ENCODE peak calls at places on chromosomes 7 and 10, in four cellular contexts. M is right atrium auricular region, N is ovary, V is GM12864. F is an unnamed sample.

GRCh38 chr10:50917486-50917885 is 32.1 kb upstream of the A1CF start:
- DNase-seq in N (no peak), V (no peak), M (no peak), F (peak; percentile 70)

GRCh38 chr10:67697646-67698245 is 1.8 kb upstream of the CTNNA3 start:
- DNase-seq in M (no peak), N (no peak), V (peak; percentile 33), F (peak; percentile 57)

GRCh38 chr7:55969391-55969790 is 5.0 kb downstream of the NIPSNAP2 start:
- DNase-seq in M (no peak), V (no peak), N (no peak), F (no peak)

GRCh38 chr7:140654109-140654387 is 13.4 kb upstream of the DENND2A start:
- DNase-seq in V (no peak), N (no peak), M (no peak), F (no peak)

GRCh38 chr10:113550365-113550764 is 2.5 kb upstream of the HABP2 start:
- DNase-seq in N (no peak), M (no peak), V (no peak), F (peak; percentile 94)

GRCh38 chr10:87658383-87658795 is 1.3 kb upstream of the PAPSS2 start:
- DNase-seq in M (no peak), N (no peak), V (no peak), F (peak; percentile 23)

GRCh38 chr10:44968101-44968886 is 8.7 kb downstream of the RASSF4 start:
- DNase-seq in N (no peak), M (peak; percentile 89), V (no peak), F (no peak)

GRCh38 chr7:6026011-6026819 is 5.0 kb upstream of the ANKRD61 start:
- DNase-seq in N (no peak), V (no peak), M (peak; percentile 72), F (peak; percentile 46)

GRCh38 chr10:74145133-74145532 is 5.5 kb downstream of the AP3M1 start:
- DNase-seq in V (no peak), N (no peak), M (no peak), F (no peak)

GRCh38 chr7:111266613-111267012 is 175.7 kb downstream of the LRRN3 start:
- DNase-seq in V (no peak), N (no peak), M (no peak), F (peak; percentile 13)

GRCh38 chr10:78691301-78692030 is 377.3 kb upstream of the ZMIZ1 start:
- DNase-seq in M (peak; percentile 52), N (no peak), V (no peak), F (no peak)

GRCh38 chr10:84039957-84040356 is 99.4 kb upstream of the GHITM start:
- DNase-seq in M (no peak), V (no peak), N (no peak), F (no peak)

GRCh38 chr10:127292888-127293287 is 96.5 kb upstream of the INSYN2A start:
- DNase-seq in V (no peak), M (no peak), N (no peak), F (no peak)

GRCh38 chr10:77613476-77614130 is 24.0 kb downstream of the KCNMA1 start:
- DNase-seq in N (no peak), V (no peak), M (no peak), F (peak; percentile 37)

GRCh38 chr10:97399843-97400545 is 1.1 kb downstream of the RRP12 start:
- DNase-seq in N (no peak), M (no peak), V (no peak), F (peak; percentile 89)

GRCh38 chr10:93579089-93579488 is 12.6 kb downstream of the FFAR4 start:
- DNase-seq in N (no peak), V (no peak), M (no peak), F (peak; percentile 88)

GRCh38 chr7:24659505-24659904 is 86.3 kb downstream of the PALS2 start:
- DNase-seq in N (no peak), V (peak; percentile 13), M (no peak), F (no peak)

GRCh38 chr7:79055722-79056415 is 397.6 kb downstream of the MAGI2 start:
- DNase-seq in N (peak; percentile 78), V (no peak), M (no peak), F (peak; percentile 87)

GRCh38 chr10:17375936-17376584 is 78.3 kb downstream of the ST8SIA6 start:
- DNase-seq in M (no peak), N (no peak), V (no peak), F (no peak)

GRCh38 chr10:28331821-28332220 is 29.0 kb upstream of the MPP7 start:
- DNase-seq in M (no peak), V (no peak), N (no peak), F (peak; percentile 66)

GRCh38 chr10:117752103-117752502 is 209.6 kb downstream of the EMX2 start:
- DNase-seq in M (peak; percentile 21), N (no peak), V (no peak), F (no peak)

GRCh38 chr7:1894313-1894900 is 224.3 kb downstream of the ELFN1 start:
- DNase-seq in N (no peak), V (no peak), M (no peak), F (no peak)

GRCh38 chr10:30935078-30935477 is 96.6 kb downstream of the ZNF438 start:
- DNase-seq in M (no peak), N (no peak), V (no peak), F (peak; percentile 4)

GRCh38 chr7:14505906-14506305 is 396.6 kb downstream of the DGKB start:
- DNase-seq in M (no peak), V (no peak), N (no peak), F (no peak)

GRCh38 chr7:41451826-41452225 is 251.1 kb downstream of the INHBA start:
- DNase-seq in V (no peak), M (no peak), N (no peak), F (peak; percentile 65)

GRCh38 chr10:82643601-82644000 is 768.6 kb downstream of the NRG3 start:
- DNase-seq in M (no peak), N (no peak), V (no peak), F (no peak)

GRCh38 chr10:62818426-62819011 is 2.4 kb upstream of the EGR2 start:
- DNase-seq in M (no peak), V (no peak), N (peak; percentile 45), F (no peak)

GRCh38 chr10:116697816-116698215 is 44.5 kb downstream of the HSPA12A start:
- DNase-seq in N (no peak), M (no peak), V (no peak), F (no peak)

GRCh38 chr7:36490335-36490940 is 100.8 kb downstream of the ANLN start:
- DNase-seq in V (no peak), N (no peak), M (no peak), F (no peak)

GRCh38 chr10:125148021-125148439 is 12.3 kb downstream of the CTBP2 start:
- DNase-seq in M (peak; percentile 75), N (peak; percentile 63), V (no peak), F (no peak)

GRCh38 chr10:29784175-29784773 is 149.5 kb upstream of the SVIL start:
- DNase-seq in M (peak; percentile 83), V (no peak), N (peak; percentile 55), F (peak; percentile 100)

GRCh38 chr7:34748244-34749039 is 90.4 kb downstream of the NPSR1 start:
- DNase-seq in N (peak; percentile 31), M (peak; percentile 72), V (no peak), F (peak; percentile 64)

GRCh38 chr7:123410273-123410928 is 124.0 kb downstream of the IQUB start:
- DNase-seq in N (peak; percentile 44), V (no peak), M (no peak), F (peak; percentile 33)

GRCh38 chr7:727806-728460 is 852 bp upstream of the PRKAR1B start:
- DNase-seq in V (no peak), N (peak; percentile 9), M (no peak), F (no peak)

GRCh38 chr7:134347567-134347966 is 30.8 kb upstream of the SLC35B4 start:
- DNase-seq in M (no peak), N (no peak), V (no peak), F (no peak)
- TF ChIP-seq CTCF in M (no peak), N (no peak), V (no peak), F (no peak)

GRCh38 chr7:16913643-16914042 is 31.9 kb upstream of the AGR3 start:
- DNase-seq in V (no peak), M (no peak), N (no peak), F (no peak)

GRCh38 chr7:16915405-16915804 is 33.6 kb upstream of the AGR3 start:
- DNase-seq in M (no peak), V (no peak), N (no peak), F (peak; percentile 98)

GRCh38 chr7:16916111-16916639 is 34.4 kb upstream of the AGR3 start:
- DNase-seq in V (no peak), N (no peak), M (no peak), F (peak; percentile 91)

GRCh38 chr7:16914771-16915170 is 33.0 kb upstream of the AGR3 start:
- DNase-seq in N (no peak), V (no peak), M (no peak), F (peak; percentile 83)

DNA sequence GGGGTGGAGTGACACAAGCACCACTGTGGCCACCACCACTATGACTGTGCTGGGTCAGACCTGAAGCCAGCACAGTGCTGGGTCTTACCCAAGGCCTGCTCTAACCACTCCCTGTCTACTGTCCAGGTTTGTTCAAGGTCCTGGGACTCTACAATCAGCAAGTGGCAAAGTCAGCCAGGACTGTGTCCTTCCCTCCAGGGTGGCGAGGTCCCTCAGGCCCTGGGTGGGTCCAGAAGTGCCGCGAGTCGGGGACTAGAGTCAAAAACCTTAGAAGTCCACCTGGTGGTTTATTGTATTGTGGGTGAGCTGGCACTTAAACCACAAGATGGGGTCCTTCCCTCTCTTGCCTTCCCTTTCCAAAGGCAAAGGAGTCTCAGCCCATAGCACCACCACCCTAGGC is 30.8 kb upstream of the AGR3 start:
- DNase-seq in M (no peak), V (no peak), N (no peak), F (no peak)
- H3K4me3 ChIP-seq in M (no peak overlapping the region), V (no peak overlapping the region), N (no peak overlapping the region), F (no peak overlapping the region)

GRCh38 chr7:108528183-108528712 is 2.3 kb upstream of the PNPLA8 start:
- DNase-seq in V (no peak), N (no peak), M (no peak), F (peak; percentile 90)

GRCh38 chr7:108526768-108527017 is 758 bp upstream of the PNPLA8 start:
- DNase-seq in N (no peak), M (no peak), V (no peak), F (no peak)

GRCh38 chr7:108525327-108525984 is 479 bp downstream of the PNPLA8 start:
- DNase-seq in N (no peak), V (no peak), M (no peak), F (peak; percentile 88)

GRCh38 chr7:108529341-108529740 is 3.4 kb upstream of the PNPLA8 start:
- DNase-seq in M (no peak), N (no peak), V (no peak), F (no peak)

DNA sequence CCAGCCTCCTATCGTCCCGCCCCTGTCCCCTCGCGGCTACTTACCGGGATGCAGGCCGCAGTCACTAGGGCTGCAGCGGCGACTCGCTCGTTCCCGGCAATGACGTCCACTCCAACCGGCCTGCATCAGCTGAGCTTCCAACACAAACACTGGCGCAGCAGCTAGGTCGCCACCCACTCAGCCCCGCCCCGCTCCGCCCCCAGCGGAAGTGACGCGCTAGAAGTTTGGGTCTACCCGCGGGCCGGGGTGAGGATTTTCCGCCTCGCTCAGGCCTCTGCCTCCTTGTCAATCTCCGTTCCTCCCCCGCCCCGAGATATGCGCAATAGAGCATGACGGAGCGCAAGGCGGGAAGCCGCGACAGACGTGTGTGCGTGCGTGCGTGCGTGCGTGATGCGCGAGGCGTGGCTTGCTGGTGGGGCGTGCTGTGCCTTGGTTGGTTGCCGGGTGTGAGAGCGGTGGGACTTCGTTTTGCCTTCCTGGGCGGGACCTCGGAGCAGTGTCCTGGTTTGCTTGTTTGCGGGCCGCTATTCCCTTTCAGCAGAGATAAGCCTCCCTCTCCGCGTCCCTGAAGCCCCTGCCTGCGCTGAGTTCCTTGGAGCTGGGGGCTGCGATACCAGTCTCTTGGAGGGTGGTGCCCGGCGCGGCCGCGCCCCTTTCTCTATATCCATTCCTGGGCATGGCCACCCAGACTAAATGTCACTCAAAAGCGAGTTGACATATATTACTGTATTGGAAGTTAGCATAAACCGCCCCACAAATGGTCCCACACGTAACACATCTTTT is at the start of gene PNPLA8:
- DNase-seq in V (peak; percentile 97), M (peak; percentile 100), N (peak; percentile 100), F (peak; percentile 100)
- TF ChIP-seq CTCF in V (no peak), M (no peak), N (no peak), F (no peak)

GRCh38 chr7:80088705-80089104 is 45.9 kb upstream of the GNAI1 start:
- DNase-seq in M (no peak), V (no peak), N (no peak), F (peak; percentile 73)
- H3K4me3 ChIP-seq in M (no peak overlapping the region), V (no peak overlapping the region), N (no peak overlapping the region), F (no peak overlapping the region)

F was measured in epithelial cell of esophagus.